ENCODE peak calls at places on chromosomes 3 and 15, in eight cellular contexts. One of them, this sample, is unnamed.

GRCh38 chr3:167649731-167650130 is 4.0 kb downstream of the WDR49 start:
- DNase-seq in Daoy: no peak
- DNase-seq in H1: no peak
- DNase-seq in AG20443: no peak
- DNase-seq in iPS-NIHi11: no peak
- DNase-seq in GM23248: no peak
- DNase-seq in fibroblast of lung: no peak
- DNase-seq in pons: no peak
- DNase-seq in this sample: no peak

GRCh38 chr3:39086066-39086657 is 21.3 kb downstream of the GORASP1 start:
- DNase-seq in AG20443: no peak
- DNase-seq in GM23248: no peak
- DNase-seq in Daoy: no peak
- DNase-seq in iPS-NIHi11: no peak
- DNase-seq in H1: no peak
- DNase-seq in pons: no peak
- DNase-seq in fibroblast of lung: no peak
- DNase-seq in this sample: no peak

GRCh38 chr3:67518196-67518595 is 136.2 kb downstream of the SUCLG2 start:
- DNase-seq in AG20443: no peak
- DNase-seq in GM23248: no peak
- DNase-seq in Daoy: no peak
- DNase-seq in fibroblast of lung: no peak
- DNase-seq in H1: no peak
- DNase-seq in pons: no peak
- DNase-seq in iPS-NIHi11: no peak
- DNase-seq in this sample: no peak

GRCh38 chr3:128993461-128994172 is at the start of gene CFAP92:
- DNase-seq in iPS-NIHi11: peak
- DNase-seq in pons: peak
- DNase-seq in GM23248: peak
- DNase-seq in Daoy: peak
- DNase-seq in AG20443: peak
- DNase-seq in H1: peak
- DNase-seq in fibroblast of lung: peak
- DNase-seq in this sample: peak

GRCh38 chr15:76460871-76461270 is 124.3 kb downstream of the ISL2 start:
- DNase-seq in GM23248: peak
- DNase-seq in pons: no peak
- DNase-seq in iPS-NIHi11: no peak
- DNase-seq in AG20443: peak
- DNase-seq in Daoy: no peak
- DNase-seq in fibroblast of lung: peak
- DNase-seq in H1: no peak
- DNase-seq in this sample: no peak

GRCh38 chr3:157467165-157467564 is 30.5 kb downstream of the PTX3 start:
- DNase-seq in fibroblast of lung: peak
- DNase-seq in pons: no peak
- DNase-seq in GM23248: peak
- DNase-seq in AG20443: peak
- DNase-seq in iPS-NIHi11: no peak
- DNase-seq in Daoy: no peak
- DNase-seq in H1: no peak
- DNase-seq in this sample: no peak

GRCh38 chr3:123668906-123669305 is 84.1 kb upstream of the HACD2 start:
- DNase-seq in H1: no peak
- DNase-seq in fibroblast of lung: no peak
- DNase-seq in iPS-NIHi11: no peak
- DNase-seq in pons: no peak
- DNase-seq in AG20443: no peak
- DNase-seq in Daoy: no peak
- DNase-seq in GM23248: no peak
- DNase-seq in this sample: no peak

GRCh38 chr3:162742159-162742717 is 1245.6 kb downstream of the OTOL1 start:
- DNase-seq in fibroblast of lung: no peak
- DNase-seq in AG20443: no peak
- DNase-seq in Daoy: no peak
- DNase-seq in H1: no peak
- DNase-seq in GM23248: no peak
- DNase-seq in pons: no peak
- DNase-seq in iPS-NIHi11: no peak
- DNase-seq in this sample: no peak

GRCh38 chr3:32780735-32781210 is 37.0 kb upstream of the TRIM71 start:
- DNase-seq in GM23248: peak
- DNase-seq in iPS-NIHi11: peak
- DNase-seq in AG20443: peak
- DNase-seq in H1: peak
- DNase-seq in pons: no peak
- DNase-seq in Daoy: peak
- DNase-seq in fibroblast of lung: peak
- DNase-seq in this sample: peak

GRCh38 chr15:66603301-66604179 is 37.7 kb upstream of the LCTL start:
- DNase-seq in H1: peak
- DNase-seq in GM23248: peak
- DNase-seq in fibroblast of lung: peak
- DNase-seq in Daoy: peak
- DNase-seq in iPS-NIHi11: peak
- DNase-seq in pons: peak
- DNase-seq in AG20443: peak
- DNase-seq in this sample: peak

GRCh38 chr3:81732642-81733041 is 28.8 kb downstream of the GBE1 start:
- DNase-seq in GM23248: no peak
- DNase-seq in Daoy: no peak
- DNase-seq in iPS-NIHi11: no peak
- DNase-seq in pons: no peak
- DNase-seq in fibroblast of lung: no peak
- DNase-seq in H1: no peak
- DNase-seq in AG20443: no peak
- DNase-seq in this sample: no peak

GRCh38 chr3:45464336-45464809 is 76.0 kb downstream of the LARS2 start:
- DNase-seq in fibroblast of lung: peak
- DNase-seq in H1: no peak
- DNase-seq in AG20443: no peak
- DNase-seq in GM23248: no peak
- DNase-seq in Daoy: no peak
- DNase-seq in iPS-NIHi11: peak
- DNase-seq in pons: no peak
- DNase-seq in this sample: no peak

GRCh38 chr3:17755836-17756235 is 13.4 kb upstream of the TBC1D5 start:
- DNase-seq in H1: no peak
- DNase-seq in fibroblast of lung: no peak
- DNase-seq in AG20443: no peak
- DNase-seq in Daoy: no peak
- DNase-seq in iPS-NIHi11: no peak
- DNase-seq in pons: no peak
- DNase-seq in GM23248: no peak
- DNase-seq in this sample: no peak

GRCh38 chr3:165443664-165444063 is 247.5 kb upstream of the SLITRK3 start:
- DNase-seq in fibroblast of lung: no peak
- DNase-seq in GM23248: no peak
- DNase-seq in Daoy: no peak
- DNase-seq in AG20443: no peak
- DNase-seq in iPS-NIHi11: no peak
- DNase-seq in pons: no peak
- DNase-seq in H1: no peak
- DNase-seq in this sample: no peak

GRCh38 chr3:73786346-73786807 is 161.6 kb upstream of the PDZRN3 start:
- DNase-seq in Daoy: peak
- DNase-seq in GM23248: peak
- DNase-seq in fibroblast of lung: peak
- DNase-seq in iPS-NIHi11: no peak
- DNase-seq in AG20443: peak
- DNase-seq in pons: peak
- DNase-seq in H1: no peak
- DNase-seq in this sample: peak

GRCh38 chr3:147816770-147817169 is 407.6 kb downstream of the ZIC1 start:
- DNase-seq in Daoy: peak
- DNase-seq in iPS-NIHi11: no peak
- DNase-seq in GM23248: peak
- DNase-seq in fibroblast of lung: peak
- DNase-seq in AG20443: peak
- DNase-seq in pons: no peak
- DNase-seq in H1: no peak
- DNase-seq in this sample: peak

GRCh38 chr15:82595766-82596165 is 51.4 kb downstream of the CPEB1 start:
- DNase-seq in Daoy: no peak
- DNase-seq in AG20443: no peak
- DNase-seq in H1: no peak
- DNase-seq in iPS-NIHi11: no peak
- DNase-seq in GM23248: no peak
- DNase-seq in pons: no peak
- DNase-seq in fibroblast of lung: no peak
- DNase-seq in this sample: no peak

GRCh38 chr15:31887246-31887645 is 143.1 kb upstream of the CHRNA7 start:
- DNase-seq in GM23248: no peak
- DNase-seq in iPS-NIHi11: peak
- DNase-seq in H1: no peak
- DNase-seq in pons: no peak
- DNase-seq in AG20443: no peak
- DNase-seq in Daoy: peak
- DNase-seq in fibroblast of lung: no peak
- DNase-seq in this sample: no peak

GRCh38 chr15:38084289-38084688 is 149.8 kb downstream of the TMCO5A start:
- DNase-seq in iPS-NIHi11: no peak
- DNase-seq in AG20443: no peak
- DNase-seq in GM23248: peak
- DNase-seq in fibroblast of lung: no peak
- DNase-seq in pons: peak
- DNase-seq in H1: no peak
- DNase-seq in Daoy: peak
- DNase-seq in this sample: peak